ENCODE peak calls at places on chromosome 22, in seven cellular contexts. Q is islet precursor cell, V is ACHN, L is GM12892, U is ovary, Y is neural crest cell, B is astrocyte of the spinal cord. J is an unnamed sample.

GRCh38 chr22:30314918-30315317 is 11.8 kb downstream of the TBC1D10A start:
- DNase-seq in Y (no peak), U (no peak), Q (peak), B (no peak), V (peak), L (peak), J (no peak)

GRCh38 chr22:35555351-35555915 is 14.8 kb downstream of the RASD2 start:
- DNase-seq in Y (no peak), U (no peak), Q (no peak), L (no peak), V (no peak), B (no peak), J (no peak)

GRCh38 chr22:25563757-25564319 is 637 bp upstream of the GRK3 start:
- DNase-seq in L (no peak), Q (peak), U (peak), Y (no peak), B (no peak), V (no peak), J (no peak)

GRCh38 chr22:20783844-20784723 is 10.2 kb downstream of the SERPIND1 start:
- DNase-seq in U (no peak), Y (peak), V (peak), B (peak), Q (peak), L (peak), J (peak)

GRCh38 chr22:42991010-42991651 is 23.8 kb downstream of the PACSIN2 start:
- DNase-seq in L (no peak), V (no peak), Q (peak), U (no peak), B (peak), Y (no peak), J (no peak)

GRCh38 chr22:23036684-23037428 is 33.5 kb upstream of the GNAZ start:
- DNase-seq in L (no peak), Q (peak), V (no peak), Y (no peak), U (no peak), B (no peak), J (no peak)

GRCh38 chr22:29883045-29883830 is at the start of gene MTMR3:
- DNase-seq in V (peak), Y (peak), L (peak), Q (peak), U (peak), B (peak), J (peak)

GRCh38 chr22:43183496-43184263 is 3.3 kb downstream of the TTLL12 start:
- DNase-seq in Y (no peak), Q (no peak), V (no peak), U (no peak), B (peak), L (no peak), J (no peak)

GRCh38 chr22:43297246-43298061 is 45.7 kb downstream of the SCUBE1 start:
- DNase-seq in L (no peak), V (no peak), B (no peak), Q (no peak), Y (no peak), U (peak), J (no peak)

GRCh38 chr22:23181763-23182288 is 1.5 kb downstream of the BCR start:
- DNase-seq in Q (no peak), U (no peak), L (no peak), V (no peak), B (no peak), Y (no peak), J (no peak)

GRCh38 chr22:25829808-25830777 is 88.1 kb downstream of the MYO18B start:
- DNase-seq in Y (no peak), L (no peak), Q (peak), B (no peak), V (no peak), U (no peak), J (no peak)

GRCh38 chr22:17910561-17911311 is 113.6 kb downstream of the MICAL3 start:
- DNase-seq in B (peak), L (no peak), U (peak), Q (peak), Y (peak), V (peak), J (no peak)

GRCh38 chr22:20565079-20565734 is 57.8 kb downstream of the MED15 start:
- DNase-seq in L (no peak), V (no peak), B (peak), Y (no peak), Q (no peak), U (no peak), J (no peak)

J was measured in CD8-positive, alpha-beta T cell.